ENCODE peak calls at places on chromosomes 13 and 19, in six cellular contexts. M is GF-D8; D is hepatocyte; P is dorsolateral prefrontal cortex; R is choroid plexus epithelial cell; G is Jurkat, Clone E6-1. Q is an unnamed sample.

GRCh38 chr13:97310809-97311436 is 88.8 kb downstream of the MBNL2 start:
- DNase-seq in P (no peak), R (no peak), D (no peak), M (no peak), G (no peak), Q (no peak)

GRCh38 chr13:46307554-46307953 is 79.5 kb downstream of the RUBCNL start:
- DNase-seq in R (no peak), P (no peak), M (no peak), D (no peak), G (no peak), Q (no peak)

GRCh38 chr13:84616864-84617263 is 734.6 kb upstream of the SLITRK1 start:
- DNase-seq in D (no peak), R (no peak), P (no peak), G (no peak), M (no peak), Q (no peak)

GRCh38 chr19:10112895-10113591 is 1.6 kb downstream of the P2RY11 start:
- DNase-seq in P (no peak), G (peak), M (peak), D (peak), R (peak), Q (no peak)

GRCh38 chr13:97344250-97345175 is 89.5 kb upstream of the RAP2A start:
- DNase-seq in M (no peak), G (peak), R (peak), D (peak), P (peak), Q (peak)

GRCh38 chr13:65314008-65314407 is 1916.1 kb downstream of the PCDH9 start:
- DNase-seq in G (no peak), R (no peak), D (no peak), M (no peak), P (no peak), Q (no peak)

GRCh38 chr19:7673995-7674667 is 2.8 kb upstream of the MCEMP1 start:
- DNase-seq in R (peak), G (peak), D (peak), P (peak), M (peak), Q (no peak)

GRCh38 chr19:55668603-55669348 is 6.2 kb upstream of the EPN1 start:
- DNase-seq in R (no peak), G (no peak), D (no peak), P (no peak), M (no peak), Q (no peak)

GRCh38 chr13:49635599-49636433 is 7.5 kb downstream of the ARL11 start:
- DNase-seq in M (no peak), G (peak), R (peak), D (no peak), P (no peak), Q (no peak)

GRCh38 chr19:56839665-56840451 is 668 bp downstream of the PEG3 start:
- DNase-seq in G (no peak), M (peak), R (peak), P (peak), D (no peak), Q (no peak)

GRCh38 chr13:108269601-108270328 is at the start of gene TNFSF13B:
- DNase-seq in M (peak), P (peak), G (no peak), D (peak), R (peak), Q (no peak)

GRCh38 chr19:13953021-13953531 is 767 bp downstream of the DCAF15 start:
- DNase-seq in R (peak), D (peak), G (no peak), P (peak), M (no peak), Q (no peak)

GRCh38 chr19:16406356-16406755 is 65.4 kb downstream of the EPS15L1 start:
- DNase-seq in D (no peak), G (no peak), P (no peak), M (no peak), R (no peak), Q (no peak)

GRCh38 chr19:34044011-34044410 is 128.3 kb upstream of the LSM14A start:
- DNase-seq in D (no peak), M (no peak), G (no peak), R (no peak), P (no peak), Q (no peak)

GRCh38 chr13:23656637-23657036 is 86.4 kb downstream of the TNFRSF19 start:
- DNase-seq in R (peak), M (peak), D (no peak), P (no peak), G (no peak), Q (no peak)

GRCh38 chr19:48757089-48757675 is 1.9 kb downstream of the FGF21 start:
- DNase-seq in P (no peak), D (no peak), M (no peak), G (no peak), R (no peak), Q (no peak)

GRCh38 chr19:1579222-1579621 is 11.1 kb upstream of the MEX3D start:
- DNase-seq in P (no peak), M (no peak), D (no peak), G (no peak), R (no peak), Q (no peak)

GRCh38 chr19:56919308-56919995 is 78.9 kb upstream of the PEG3 start:
- DNase-seq in D (no peak), R (no peak), P (no peak), G (no peak), M (no peak), Q (no peak)

GRCh38 chr13:98535501-98536357 is 41.2 kb downstream of the STK24 start:
- DNase-seq in R (peak), D (no peak), M (no peak), P (no peak), G (no peak), Q (no peak)

GRCh38 chr19:2982983-2983350 is 5.6 kb downstream of the TLE6 start:
- DNase-seq in D (peak), R (peak), G (no peak), P (peak), M (no peak), Q (peak)

GRCh38 chr13:107743523-107743922 is 471.8 kb downstream of the LIG4 start:
- DNase-seq in R (no peak), G (no peak), P (no peak), D (no peak), M (no peak), Q (no peak)

GRCh38 chr19:2867025-2867991 is at the start of gene ZNF556:
- DNase-seq in G (peak), M (no peak), P (no peak), D (no peak), R (no peak), Q (no peak)

GRCh38 chr19:13004273-13004672 is 9.0 kb downstream of the NFIX start:
- DNase-seq in R (no peak), P (no peak), G (no peak), M (no peak), D (no peak), Q (no peak)

GRCh38 chr13:87982436-87982835 is 311.3 kb downstream of the SLITRK5 start:
- DNase-seq in D (no peak), M (no peak), R (no peak), P (no peak), G (no peak), Q (no peak)

GRCh38 chr13:34290661-34291060 is 472.7 kb downstream of the RFC3 start:
- DNase-seq in D (no peak), M (no peak), P (no peak), G (no peak), R (no peak), Q (no peak)

GRCh38 chr13:35789335-35790166 is 313.1 kb upstream of the MAB21L1 start:
- DNase-seq in G (peak), P (no peak), M (no peak), D (peak), R (peak), Q (no peak)

GRCh38 chr13:110150384-110151091 is 156.4 kb downstream of the COL4A1 start:
- DNase-seq in G (no peak), M (no peak), R (no peak), P (no peak), D (no peak), Q (no peak)

GRCh38 chr13:40430234-40430633 is 236.2 kb downstream of the FOXO1 start:
- DNase-seq in P (no peak), R (no peak), M (no peak), G (no peak), D (peak), Q (no peak)

GRCh38 chr13:46057251-46058015 is 4.9 kb upstream of the ZC3H13 start:
- DNase-seq in R (no peak), G (no peak), P (no peak), M (peak), D (no peak), Q (no peak)

GRCh38 chr13:101059803-101060202 is 356.5 kb downstream of the NALCN start:
- DNase-seq in G (no peak), R (no peak), M (no peak), D (no peak), P (no peak), Q (no peak)

GRCh38 chr13:24648983-24649684 is 31.1 kb upstream of the ATP12A start:
- DNase-seq in R (no peak), D (no peak), G (no peak), M (no peak), P (no peak), Q (no peak)

GRCh38 chr19:45876411-45877197 is 9.3 kb downstream of the IRF2BP1 start:
- DNase-seq in P (no peak), R (no peak), D (peak), M (no peak), G (no peak), Q (no peak)

Q was measured in NCI-H187.